ENCODE peak calls at places on chromosomes 13 and 19, in four cellular contexts. I, P, R and Q are unnamed samples.

GRCh38 chr13:46181799-46182490 is at the start of gene LCP1:
- DNase-seq in I (no peak), P (peak), R (no peak), Q (no peak)

GRCh38 chr19:55526216-55527196 is 10.4 kb downstream of the SBK2 start:
- DNase-seq in I (no peak), P (peak), R (peak), Q (peak)

GRCh38 chr19:40613669-40614594 is 12.8 kb downstream of the LTBP4 start:
- DNase-seq in I (peak), P (no peak), R (peak), Q (peak)

GRCh38 chr19:4277051-4277700 is 1.9 kb upstream of the SHD start:
- DNase-seq in I (no peak), P (no peak), R (no peak), Q (no peak)

GRCh38 chr19:14073925-14074838 is 1.6 kb downstream of the MISP3 start:
- DNase-seq in I (no peak), P (peak), R (no peak), Q (no peak)

GRCh38 chr19:3478409-3479176 is 1.7 kb downstream of the SMIM24 start:
- DNase-seq in I (no peak), P (no peak), R (no peak), Q (no peak)

GRCh38 chr19:55592391-55593090 is 6.8 kb downstream of the FIZ1 start:
- DNase-seq in I (no peak), P (no peak), R (no peak), Q (no peak)

GRCh38 chr13:27406178-27406939 is 18.1 kb upstream of the GTF3A start:
- DNase-seq in I (no peak), P (peak), R (peak), Q (peak)

GRCh38 chr13:113413898-113414282 is 39.4 kb downstream of the ADPRHL1 start:
- DNase-seq in I (no peak), P (no peak), R (peak), Q (no peak)

GRCh38 chr13:95113601-95114000 is 187.7 kb downstream of the ABCC4 start:
- DNase-seq in I (no peak), P (no peak), R (no peak), Q (no peak)

GRCh38 chr13:113535381-113535781 is 44.9 kb upstream of the DCUN1D2 start:
- DNase-seq in I (no peak), P (no peak), R (no peak), Q (no peak)